ENCODE peak calls at places on chromosomes 1 and 21, in four cellular contexts. N is activated CD8-positive, alpha-beta T cell treated with anti-CD3 and anti-CD28 coated beads, Interleukin-2, amount 10 ng/mL, durations not matched to agents 7 days and 5 days; U is A549; V is H54. J is an unnamed sample.

GRCh38 chr1:43073490-43074230 is 98.4 kb downstream of the EBNA1BP2 start:
- DNase-seq in N (peak), U (peak), V (peak), J (peak)

GRCh38 chr21:36478207-36478701 is 1.7 kb downstream of the CLDN14 start:
- DNase-seq in N (no peak), U (peak), V (peak), J (no peak)

GRCh38 chr1:106022312-106022902 is 1034.1 kb upstream of the PRMT6 start:
- DNase-seq in N (no peak), U (no peak), V (no peak), J (no peak)

GRCh38 chr1:25727026-25727818 is 72.8 kb upstream of the SELENON start:
- DNase-seq in N (no peak), U (no peak), V (no peak), J (no peak)

GRCh38 chr1:46617833-46618232 is 1.2 kb upstream of the MOB3C start:
- DNase-seq in N (no peak), U (no peak), V (no peak), J (no peak)

GRCh38 chr1:248906741-248907661 is 966 bp downstream of the PGBD2 start:
- DNase-seq in N (no peak), U (no peak), V (no peak), J (peak)

GRCh38 chr1:81869286-81869685 is 68.6 kb downstream of the ADGRL2 start:
- DNase-seq in N (no peak), U (no peak), V (no peak), J (no peak)

GRCh38 chr1:208153386-208153785 is 90.8 kb downstream of the PLXNA2 start:
- DNase-seq in N (no peak), U (no peak), V (no peak), J (no peak)

J was measured in DND-41.